ENCODE peak calls at places on chromosome 19, in five cellular contexts. W is CD4-positive, CD25-positive, alpha-beta regulatory T cell; M is heart right ventricle; O is fibroblast of pulmonary artery; N is foreskin fibroblast. J is an unnamed sample.

GRCh38 chr19:3114811-3115210 is 20.6 kb downstream of the GNA11 start:
- DNase-seq in W (no peak), N (no peak), M (no peak), O (no peak), J (no peak)

GRCh38 chr19:43525836-43526771 is 897 bp downstream of the ETHE1 start:
- DNase-seq in W (peak), N (peak), O (no peak), M (no peak), J (no peak)

GRCh38 chr19:13984875-13985741 is 21.0 kb downstream of the RFX1 start:
- DNase-seq in O (no peak), M (no peak), W (no peak), N (no peak), J (no peak)

GRCh38 chr19:6223461-6224307 is 56.1 kb downstream of the MLLT1 start:
- DNase-seq in N (no peak), O (no peak), M (no peak), W (no peak), J (no peak)

GRCh38 chr19:39341122-39341719 is 1.0 kb upstream of the SAMD4B start:
- DNase-seq in M (peak), N (peak), O (no peak), W (peak), J (peak)

GRCh38 chr19:1265611-1266115 is 3.5 kb upstream of the CIRBP start:
- DNase-seq in O (peak), W (peak), M (peak), N (peak), J (peak)

GRCh38 chr19:16588089-16588823 is 16.0 kb upstream of the SLC35E1 start:
- DNase-seq in O (peak), N (peak), M (no peak), W (peak), J (no peak)

GRCh38 chr19:16472992-16473391 is 1.2 kb upstream of the EPS15L1 start:
- DNase-seq in M (no peak), O (no peak), W (no peak), N (no peak), J (no peak)

GRCh38 chr19:17391371-17392151 is 2.4 kb downstream of the CCDC194 start:
- DNase-seq in M (no peak), O (no peak), W (no peak), N (no peak), J (no peak)

GRCh38 chr19:50703915-50704548 is 15.6 kb downstream of the SHANK1 start:
- DNase-seq in M (no peak), W (no peak), O (no peak), N (peak), J (no peak)

GRCh38 chr19:12668937-12669271 is 2.3 kb downstream of the WDR83 start:
- DNase-seq in W (peak), N (peak), O (peak), M (peak), J (peak)

GRCh38 chr19:13843104-13843921 is 33.6 kb upstream of the NANOS3 start:
- DNase-seq in M (peak), O (peak), N (peak), W (no peak), J (peak)

GRCh38 chr19:42140125-42140754 is 8.0 kb upstream of the POU2F2 start:
- DNase-seq in O (peak), W (no peak), M (peak), N (peak), J (peak)

GRCh38 chr19:48985711-48986110 is 7.4 kb downstream of the GYS1 start:
- DNase-seq in W (no peak), O (no peak), N (no peak), M (no peak), J (no peak)

GRCh38 chr19:13861714-13862531 is 15.0 kb upstream of the NANOS3 start:
- DNase-seq in W (peak), O (peak), M (peak), N (peak), J (peak)

GRCh38 chr19:51123381-51124186 is 1.1 kb upstream of the SIGLEC9 start:
- DNase-seq in M (no peak), W (peak), O (no peak), N (no peak), J (no peak)

GRCh38 chr19:7545904-7546303 is 10.4 kb downstream of the PNPLA6 start:
- DNase-seq in M (no peak), N (no peak), W (peak), O (no peak), J (no peak)

GRCh38 chr19:40466219-40467006 is at the start of gene SPTBN4:
- DNase-seq in W (no peak), O (no peak), N (peak), M (peak), J (no peak)

GRCh38 chr19:6579450-6580178 is 11.3 kb downstream of the CD70 start:
- DNase-seq in M (no peak), N (no peak), O (no peak), W (no peak), J (no peak)

GRCh38 chr19:28556371-28556770 is 656.6 kb downstream of the UQCRFS1 start:
- DNase-seq in N (no peak), O (no peak), W (no peak), M (no peak), J (no peak)

GRCh38 chr19:2618611-2619010 is 83.9 kb downstream of the GNG7 start:
- DNase-seq in N (peak), O (peak), W (peak), M (peak), J (peak)

GRCh38 chr19:17500447-17501198 is 10.8 kb upstream of the PGLS start:
- DNase-seq in W (no peak), M (no peak), O (no peak), N (no peak), J (no peak)

GRCh38 chr19:45780146-45780447 is 2.2 kb downstream of the DMPK start:
- DNase-seq in M (no peak), W (no peak), O (no peak), N (no peak), J (no peak)
- H3K4me3 ChIP-seq in M (peak), W (no peak), O (no peak), N (peak), J (peak)

DNA sequence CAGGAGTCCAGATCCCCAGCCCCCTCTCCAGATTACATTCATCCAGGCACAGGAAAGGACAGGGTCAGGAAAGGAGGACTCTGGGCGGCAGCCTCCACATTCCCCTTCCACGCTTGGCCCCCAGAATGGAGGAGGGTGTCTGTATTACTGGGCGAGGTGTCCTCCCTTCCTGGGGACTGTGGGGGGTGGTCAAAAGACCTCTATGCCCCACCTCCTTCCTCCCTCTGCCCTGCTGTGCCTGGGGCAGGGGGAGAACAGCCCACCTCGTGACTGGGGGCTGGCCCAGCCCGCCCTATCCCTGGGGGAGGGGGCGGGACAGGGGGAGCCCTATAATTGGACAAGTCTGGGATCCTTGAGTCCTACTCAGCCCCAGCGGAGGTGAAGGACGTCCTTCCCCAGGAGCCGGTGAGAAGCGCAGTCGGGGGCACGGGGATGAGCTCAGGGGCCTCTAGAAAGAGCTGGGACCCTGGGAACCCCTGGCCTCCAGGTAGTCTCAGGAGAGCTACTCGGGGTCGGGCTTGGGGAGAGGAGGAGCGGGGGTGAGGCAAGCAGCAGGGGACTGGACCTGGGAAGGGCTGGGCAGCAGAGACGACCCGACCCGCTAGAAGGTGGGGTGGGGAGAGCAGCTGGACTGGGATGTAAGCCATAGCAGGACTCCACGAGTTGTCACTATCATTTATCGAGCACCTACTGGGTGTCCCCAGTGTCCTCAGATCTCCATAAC is at the start of gene APOE:
- DNase-seq in M (no peak), N (no peak), W (no peak), O (peak), J (no peak)
- H3K4me3 ChIP-seq in M (no peak), N (peak), W (no peak), O (peak), J (no peak)

DNA sequence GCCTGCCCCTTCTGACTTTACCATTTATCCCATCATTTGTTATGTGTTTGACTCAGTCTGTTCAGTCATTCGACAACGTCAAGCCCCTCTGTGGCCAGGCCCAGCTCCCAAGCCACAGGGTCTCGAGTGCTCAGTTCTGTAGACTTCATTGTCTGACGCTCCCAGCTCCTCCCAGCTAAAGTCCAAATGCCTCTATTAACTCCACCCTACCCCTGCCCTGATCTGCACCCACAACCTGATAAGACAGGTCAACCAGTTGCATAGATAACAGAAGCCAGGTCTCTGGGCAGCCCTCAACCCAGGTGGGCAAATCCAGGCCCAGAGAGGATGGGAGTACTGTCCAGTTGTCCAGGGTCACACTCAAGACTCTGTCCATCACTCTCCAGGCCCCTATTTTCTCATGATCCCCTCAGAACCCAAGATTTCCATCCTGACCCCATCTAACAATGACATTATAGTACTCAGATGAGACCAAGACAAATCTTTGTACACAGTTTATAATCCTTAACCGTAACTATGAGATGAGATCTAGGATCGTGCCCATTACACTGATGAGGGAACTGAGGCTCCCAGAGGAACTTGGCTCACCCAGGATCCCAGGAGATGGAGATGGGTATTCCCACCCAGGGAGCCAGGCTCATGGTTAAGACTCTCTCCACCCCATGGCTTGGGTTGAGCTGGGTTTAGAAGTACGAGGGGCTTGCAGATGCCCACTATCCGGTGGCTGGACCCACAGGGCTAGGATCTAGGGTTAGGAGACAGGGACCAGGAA is 1.1 kb downstream of the TM6SF2 start:
- DNase-seq in W (no peak), N (no peak), M (no peak), O (no peak), J (no peak)
- H3K4me3 ChIP-seq in W (no peak), N (no peak), M (no peak), O (no peak), J (peak)

GRCh38 chr19:18941628-18942354 is 774 bp upstream of the HOMER3 start:
- DNase-seq in O (no peak), N (peak), W (no peak), M (no peak), J (no peak)
- H3K4me3 ChIP-seq in O (peak), N (peak), W (no peak), M (no peak), J (peak)

GRCh38 chr19:11421607-11422098 is 2.5 kb upstream of the RGL3 start:
- DNase-seq in W (peak), N (peak), M (peak), O (no peak), J (no peak)
- H3K4me3 ChIP-seq in W (peak), N (no peak), M (peak), O (no peak), J (no peak)

GRCh38 chr19:19057720-19058119 is 6.1 kb upstream of the SLC25A42 start:
- DNase-seq in O (no peak), M (no peak), W (no peak), N (no peak), J (no peak)
- H3K4me3 ChIP-seq in O (no peak), M (no peak), W (no peak), N (no peak), J (no peak)

GRCh38 chr19:33227870-33228599 is 2.4 kb upstream of the SLC7A10 start:
- DNase-seq in W (no peak), N (no peak), M (no peak), O (no peak), J (no peak)

GRCh38 chr19:33225458-33225925 is at the start of gene SLC7A10:
- DNase-seq in O (no peak), M (no peak), N (peak), W (no peak), J (no peak)

GRCh38 chr19:33227242-33227650 is 1.6 kb upstream of the SLC7A10 start:
- DNase-seq in M (no peak), W (no peak), O (peak), N (no peak), J (peak)

GRCh38 chr19:33224694-33225457 is 774 bp downstream of the SLC7A10 start:
- DNase-seq in O (no peak), W (no peak), N (no peak), M (no peak), J (no peak)

GRCh38 chr19:33226550-33227241 is 1.0 kb upstream of the SLC7A10 start:
- DNase-seq in M (no peak), N (peak), W (no peak), O (no peak), J (no peak)
- H3K4me3 ChIP-seq in M (no peak), N (no peak), W (no peak), O (no peak), J (no peak)

GRCh38 chr19:20078696-20079095 is 896 bp downstream of the ZNF90 start:
- DNase-seq in O (peak), N (peak), M (peak), W (peak), J (peak)
- H3K4me3 ChIP-seq in O (peak), N (peak), M (peak), W (peak), J (peak)

GRCh38 chr19:30719189-30719990 is 347.2 kb downstream of the ZNF536 start:
- DNase-seq in O (peak), M (peak), W (peak), N (peak), J (peak)

GRCh38 chr19:30719991-30720329 is 347.8 kb downstream of the ZNF536 start:
- DNase-seq in O (no peak), M (peak), W (no peak), N (peak), J (peak)

GRCh38 chr19:30718014-30718413 is 345.8 kb downstream of the ZNF536 start:
- DNase-seq in O (no peak), M (no peak), W (no peak), N (no peak), J (no peak)

GRCh38 chr19:30717381-30717780 is 345.2 kb downstream of the ZNF536 start:
- DNase-seq in M (no peak), N (no peak), W (no peak), O (no peak), J (no peak)

DNA sequence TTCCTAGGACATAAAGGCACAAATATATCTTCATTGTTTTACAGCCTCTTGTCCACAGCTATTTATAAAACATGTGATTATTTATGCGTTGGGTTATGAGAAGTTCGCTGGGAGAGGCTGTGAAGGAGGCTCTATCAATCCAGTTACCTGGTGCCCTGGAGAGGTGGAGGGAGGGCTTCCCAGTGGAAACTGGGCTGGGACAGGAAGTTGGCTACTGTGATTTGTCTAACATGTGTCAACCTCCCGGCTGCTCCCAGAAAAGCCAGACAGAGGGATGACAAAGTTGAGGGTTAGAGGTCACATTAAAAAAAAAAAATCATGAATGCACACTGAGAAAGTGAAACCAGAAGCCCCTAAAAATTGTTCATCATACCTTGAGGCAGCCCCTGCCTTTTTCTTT is 346.5 kb downstream of the ZNF536 start:
- DNase-seq in O (no peak), M (peak), W (no peak), N (peak), J (no peak)
- H3K4me3 ChIP-seq in O (peak), M (peak), W (peak), N (peak), J (peak)

J was measured in AG10803.